ENCODE peak calls at places on chromosome 3, in seven cellular contexts. U is activated CD4-positive, CD25-positive, alpha-beta regulatory T cell treated with anti-CD3 and anti-CD28 coated beads, Interleukin-2, amount 50 U/mL, for 72 hours; H is iPS DF 19.7; W is stimulated activated CD4-positive, alpha-beta T cell treated with anti-CD3 and anti-CD28 coated beads, Interleukin-12 subunit alpha, Interleukin-12 subunit beta, amount 100 ng/mL, for 48 hours; L is stimulated activated CD8-positive, alpha-beta memory T cell treated with anti-CD3 and anti-CD28 coated beads, Interleukin-15, amount 100 ng/mL, for 24 hours; B is lower leg skin; G is GM20000. J is an unnamed sample.

GRCh38 chr3:71101014-71101413 is 482.5 kb downstream of the FOXP1 start:
- DNase-seq in U (no peak), H (no peak), B (no peak), G (no peak), L (no peak), W (no peak), J (no peak)

GRCh38 chr3:113275876-113276580 is 64.7 kb downstream of the BOC start:
- DNase-seq in U (no peak), G (peak), H (no peak), W (no peak), B (no peak), L (no peak), J (no peak)

GRCh38 chr3:40780341-40780800 is 255.6 kb downstream of the ZNF621 start:
- DNase-seq in L (no peak), W (no peak), H (no peak), G (no peak), B (peak), U (no peak), J (peak)

GRCh38 chr3:100120693-100121092 is 6.4 kb upstream of the FILIP1L start:
- DNase-seq in U (no peak), G (no peak), H (no peak), W (no peak), L (no peak), B (no peak), J (no peak)

GRCh38 chr3:31170932-31171670 is 276.6 kb upstream of the GADL1 start:
- DNase-seq in U (no peak), G (no peak), H (no peak), B (no peak), W (no peak), L (no peak), J (no peak)

GRCh38 chr3:151377768-151378385 is 6.7 kb downstream of the P2RY12 start:
- DNase-seq in U (no peak), W (no peak), B (no peak), G (peak), L (no peak), H (no peak), J (no peak)

GRCh38 chr3:159113476-159113875 is 311.6 kb downstream of the MFSD1 start:
- DNase-seq in L (no peak), W (no peak), B (no peak), U (no peak), H (no peak), G (no peak), J (no peak)

GRCh38 chr3:185831195-185831594 is 6.4 kb upstream of the IGF2BP2 start:
- DNase-seq in G (no peak), H (no peak), U (no peak), B (no peak), W (no peak), L (no peak), J (no peak)

GRCh38 chr3:172138792-172139507 is 99.6 kb downstream of the FNDC3B start:
- DNase-seq in H (no peak), G (no peak), L (no peak), B (peak), U (no peak), W (no peak), J (peak)

GRCh38 chr3:58536501-58537411 is at the start of gene ACOX2:
- DNase-seq in L (no peak), G (peak), W (no peak), U (no peak), H (no peak), B (peak), J (peak)

GRCh38 chr3:50264964-50265485 is 3.9 kb upstream of the SEMA3B start:
- DNase-seq in W (no peak), B (no peak), G (no peak), L (no peak), U (no peak), H (no peak), J (no peak)

GRCh38 chr3:149702691-149703426 is 45.0 kb upstream of the WWTR1 start:
- DNase-seq in G (no peak), U (no peak), B (peak), L (no peak), W (peak), H (no peak), J (no peak)

GRCh38 chr3:48919215-48920138 is 835 bp downstream of the ARIH2 start:
- DNase-seq in B (no peak), L (peak), U (peak), H (no peak), W (peak), G (peak), J (no peak)

GRCh38 chr3:152973575-152973974 is 138.6 kb downstream of the P2RY1 start:
- DNase-seq in B (no peak), U (no peak), G (no peak), H (no peak), L (no peak), W (no peak), J (no peak)

GRCh38 chr3:134474956-134475355 is 10.8 kb downstream of the ANAPC13 start:
- DNase-seq in U (no peak), B (no peak), G (no peak), W (no peak), L (no peak), H (no peak), J (no peak)

GRCh38 chr3:12993022-12993622 is 80.1 kb downstream of the IQSEC1 start:
- DNase-seq in H (peak), W (no peak), U (no peak), B (no peak), G (no peak), L (no peak), J (peak)

GRCh38 chr3:138338816-138339215 is 9.2 kb upstream of the NME9 start:
- DNase-seq in W (no peak), U (no peak), L (no peak), H (no peak), B (no peak), G (no peak), J (no peak)

GRCh38 chr3:39637807-39638206 is 170.3 kb downstream of the MOBP start:
- DNase-seq in B (no peak), L (no peak), U (no peak), G (no peak), W (no peak), H (no peak), J (no peak)

GRCh38 chr3:144429719-144430121 is 458.1 kb downstream of the DIPK2A start:
- DNase-seq in U (no peak), L (no peak), W (no peak), G (peak), B (no peak), H (no peak), J (no peak)

GRCh38 chr3:183980408-183980807 is 37.3 kb downstream of the ABCC5 start:
- DNase-seq in H (no peak), U (no peak), L (no peak), B (no peak), G (no peak), W (no peak), J (no peak)

GRCh38 chr3:144018776-144019175 is 47.2 kb downstream of the DIPK2A start:
- DNase-seq in L (no peak), W (no peak), U (no peak), G (no peak), H (no peak), B (no peak), J (no peak)

GRCh38 chr3:16239082-16239770 is 25.5 kb downstream of the DPH3 start:
- DNase-seq in L (no peak), W (no peak), G (no peak), H (no peak), U (no peak), B (no peak), J (no peak)

GRCh38 chr3:55300701-55301100 is 186.4 kb downstream of the WNT5A start:
- DNase-seq in H (no peak), W (no peak), B (no peak), L (no peak), G (no peak), U (no peak), J (no peak)

GRCh38 chr3:49775538-49775937 is 10.8 kb downstream of the IP6K1 start:
- DNase-seq in W (no peak), L (no peak), H (no peak), U (no peak), G (no peak), B (no peak), J (no peak)

J was measured in upper lobe of left lung.